ENCODE peak calls at places on chromosomes 7 and 10, in seven cellular contexts. R is activated CD4-positive, alpha-beta T cell treated with anti-CD3 and anti-CD28 coated beads, Interleukin-2, amount 50 U/mL, for 24 hours; Y is PC-9; V is fibroblast of the aortic adventitia; X is stimulated activated CD4-positive, alpha-beta T cell treated with anti-CD3 and anti-CD28 coated beads, Interleukin-1b, Interleukin-23, amount 100 ng/mL, for 1 hour; D is activated T-helper 1 cell treated with anti-CD3 and anti-CD28 coated beads, Interleukin-2, amount 50 U/mL, for 16 hours; N is posterior vena cava. I is an unnamed sample.

GRCh38 chr10:123402656-123403055 is 248.5 kb downstream of the BUB3 start:
- DNase-seq in R (no peak), Y (no peak), V (no peak), X (no peak), D (no peak), N (no peak), I (no peak)

GRCh38 chr7:29275493-29275892 is 80.9 kb downstream of the CHN2 start:
- DNase-seq in R (no peak), Y (no peak), V (no peak), X (no peak), D (no peak), N (no peak), I (no peak)

GRCh38 chr7:106070567-106071254 is 41.4 kb downstream of the SYPL1 start:
- DNase-seq in R (no peak), Y (no peak), V (no peak), X (no peak), D (no peak), N (no peak), I (no peak)

GRCh38 chr10:2477154-2477553 is 590.2 kb upstream of the PFKP start:
- DNase-seq in R (no peak), Y (no peak), V (no peak), X (no peak), D (no peak), N (no peak), I (no peak)

GRCh38 chr10:17483079-17483478 is 28.7 kb upstream of the ST8SIA6 start:
- DNase-seq in R (no peak), Y (no peak), V (no peak), X (no peak), D (no peak), N (no peak), I (no peak)

GRCh38 chr10:109504401-109504800 is 418.9 kb downstream of the XPNPEP1 start:
- DNase-seq in R (no peak), Y (no peak), V (peak; percentile 8), X (no peak), D (no peak), N (no peak), I (no peak)

GRCh38 chr7:66205736-66206080 is 574 bp downstream of the TPST1 start:
- DNase-seq in R (no peak), Y (no peak), V (no peak), X (no peak), D (no peak), N (no peak), I (no peak)

GRCh38 chr7:128387663-128388485 is 21.9 kb downstream of the IMPDH1 start:
- DNase-seq in R (peak; percentile 58), Y (peak; percentile 49), V (peak; percentile 87), X (peak; percentile 36), D (peak; percentile 44), N (peak; percentile 95), I (peak; percentile 59)

GRCh38 chr10:132181691-132182425 is 4.9 kb upstream of the DPYSL4 start:
- DNase-seq in R (no peak), Y (no peak), V (no peak), X (no peak), D (no peak), N (peak; percentile 78), I (no peak)

GRCh38 chr10:72328045-72328828 is 26.5 kb downstream of the DNAJB12 start:
- DNase-seq in R (no peak), Y (peak; percentile 52), V (peak; percentile 75), X (no peak), D (no peak), N (peak; percentile 90), I (no peak)

GRCh38 chr7:140330128-140330527 is 68.2 kb downstream of the SLC37A3 start:
- DNase-seq in R (no peak), Y (no peak), V (no peak), X (no peak), D (no peak), N (no peak), I (no peak)

GRCh38 chr10:12348870-12349627 is at the start of gene CAMK1D:
- DNase-seq in R (peak; percentile 68), Y (peak; percentile 46), V (peak; percentile 62), X (peak; percentile 83), D (peak; percentile 81), N (peak; percentile 94), I (peak; percentile 17)

GRCh38 chr10:75925999-75926398 is 494.6 kb downstream of the LRMDA start:
- DNase-seq in R (no peak), Y (no peak), V (no peak), X (no peak), D (no peak), N (no peak), I (no peak)

GRCh38 chr7:36565792-36566356 is 158.4 kb downstream of the AOAH start:
- DNase-seq in R (no peak), Y (no peak), V (peak; percentile 22), X (no peak), D (no peak), N (no peak), I (no peak)

GRCh38 chr7:54015251-54015650 is 526.9 kb upstream of the VSTM2A start:
- DNase-seq in R (no peak), Y (peak; percentile 50), V (no peak), X (no peak), D (no peak), N (no peak), I (no peak)

GRCh38 chr10:7027913-7028808 is 382.7 kb downstream of the SFMBT2 start:
- DNase-seq in R (no peak), Y (no peak), V (peak; percentile 15), X (no peak), D (no peak), N (no peak), I (no peak)

GRCh38 chr10:79017882-79018550 is 50.8 kb upstream of the ZMIZ1 start:
- DNase-seq in R (no peak), Y (no peak), V (no peak), X (no peak), D (no peak), N (peak; percentile 45), I (no peak)

GRCh38 chr10:92470026-92470425 is 103.9 kb downstream of the IDE start:
- DNase-seq in R (no peak), Y (no peak), V (no peak), X (no peak), D (no peak), N (no peak), I (no peak)

GRCh38 chr7:105295626-105296352 is 92.9 kb downstream of the SRPK2 start:
- DNase-seq in R (no peak), Y (no peak), V (no peak), X (no peak), D (no peak), N (no peak), I (no peak)

I was measured in GOT3.